ENCODE peak calls at places on chromosome 11, in four cellular contexts. U is mesenchymal stem cell, W is brain microvascular endothelial cell, Q is lung. Z is an unnamed sample.

GRCh38 chr11:126410649-126411048 is 55.2 kb downstream of the ST3GAL4 start:
- DNase-seq in U (no peak), W (no peak), Q (peak; percentile 41), Z (no peak)

GRCh38 chr11:11148104-11148509 is 204.9 kb downstream of the CSNK2A3 start:
- DNase-seq in U (peak; percentile 76), W (peak; percentile 83), Q (peak; percentile 74), Z (peak; percentile 65)

GRCh38 chr11:102111787-102112653 is 1.8 kb downstream of the YAP1 start:
- DNase-seq in U (peak; percentile 91), W (peak; percentile 85), Q (no peak), Z (peak; percentile 93)

GRCh38 chr11:126512251-126512650 is 156.8 kb downstream of the ST3GAL4 start:
- DNase-seq in U (no peak), W (no peak), Q (no peak), Z (no peak)

GRCh38 chr11:44402466-44403075 is 92.6 kb upstream of the ALX4 start:
- DNase-seq in U (no peak), W (no peak), Q (no peak), Z (no peak)

GRCh38 chr11:77072851-77073327 is 6.1 kb downstream of the CAPN5 start:
- DNase-seq in U (no peak), W (no peak), Q (no peak), Z (no peak)

GRCh38 chr11:131609317-131609716 is 238.9 kb downstream of the NTM start:
- DNase-seq in U (peak; percentile 50), W (peak; percentile 90), Q (no peak), Z (peak; percentile 8)

GRCh38 chr11:72704028-72704782 is 30.0 kb upstream of the PDE2A start:
- DNase-seq in U (no peak), W (no peak), Q (no peak), Z (no peak)

GRCh38 chr11:44566952-44567875 is 1.8 kb downstream of the CD82 start:
- DNase-seq in U (peak; percentile 59), W (no peak), Q (no peak), Z (no peak)

GRCh38 chr11:6627762-6628241 is 8.6 kb upstream of the TPP1 start:
- DNase-seq in U (no peak), W (no peak), Q (no peak), Z (no peak)

GRCh38 chr11:66008468-66009101 is 3.2 kb upstream of the CST6 start:
- DNase-seq in U (no peak), W (no peak), Q (no peak), Z (peak; percentile 63)

GRCh38 chr11:126456089-126456488 is 100.6 kb downstream of the ST3GAL4 start:
- DNase-seq in U (no peak), W (no peak), Q (no peak), Z (no peak)

GRCh38 chr11:106128740-106129139 is 51.3 kb downstream of the AASDHPPT start:
- DNase-seq in U (no peak), W (no peak), Q (no peak), Z (no peak)

GRCh38 chr11:63510360-63511130 is 4.7 kb downstream of the LGALS12 start:
- DNase-seq in U (no peak), W (no peak), Q (no peak), Z (no peak)

GRCh38 chr11:104091281-104092071 is 55.0 kb downstream of the DDI1 start:
- DNase-seq in U (no peak), W (no peak), Q (no peak), Z (no peak)

GRCh38 chr11:68962527-68963250 is 18.1 kb downstream of the MRGPRD start:
- DNase-seq in U (no peak), W (no peak), Q (no peak), Z (no peak)

GRCh38 chr11:68959465-68960298 is 21.1 kb downstream of the MRGPRD start:
- DNase-seq in U (no peak), W (no peak), Q (no peak), Z (no peak)

GRCh38 chr11:68961245-68961644 is 19.5 kb downstream of the MRGPRD start:
- DNase-seq in U (no peak), W (no peak), Q (no peak), Z (no peak)

GRCh38 chr11:68958211-68958610 is 22.6 kb downstream of the MRGPRD start:
- DNase-seq in U (no peak), W (no peak), Q (no peak), Z (no peak)

DNA sequence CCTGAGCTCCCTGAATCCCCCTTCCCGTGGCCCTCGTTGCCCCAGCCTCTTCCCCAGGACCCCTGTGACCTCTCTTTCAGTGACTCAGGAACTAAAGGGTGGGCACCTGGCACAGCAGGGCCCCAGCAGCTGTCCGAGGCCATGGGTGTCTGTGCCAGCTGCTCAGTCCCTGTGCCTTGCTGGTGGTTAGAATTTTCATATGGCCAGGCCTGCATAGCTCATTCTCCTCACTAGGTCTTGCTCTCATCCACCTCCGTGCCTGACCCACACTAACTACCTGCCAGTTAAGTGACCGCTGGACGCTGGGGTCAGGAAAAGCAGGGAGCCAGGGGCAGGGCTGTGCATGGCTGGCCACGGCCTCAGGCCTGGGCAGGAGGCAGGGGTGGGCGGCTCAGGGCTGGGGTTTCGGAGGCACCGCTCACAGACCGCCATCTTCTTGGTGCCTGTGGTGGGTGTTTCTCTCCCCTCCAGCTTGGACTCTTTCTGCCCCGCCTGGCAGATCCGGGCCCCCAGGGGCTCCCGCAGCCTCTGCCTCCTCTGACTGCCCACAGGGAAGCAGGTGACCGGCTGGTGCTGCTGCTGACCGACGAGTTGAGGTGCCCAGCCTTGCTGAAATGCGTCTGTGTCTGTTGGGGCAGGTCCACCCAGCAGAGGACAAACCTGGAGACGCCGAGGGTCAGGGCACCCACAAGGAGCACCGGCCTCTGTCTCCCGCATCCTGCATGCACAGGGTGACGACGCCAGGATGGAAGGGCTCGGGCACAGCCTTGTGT is 20.3 kb downstream of the MRGPRD start:
- DNase-seq in U (no peak), W (no peak), Q (no peak), Z (no peak)
- H3K4me3 ChIP-seq in U (no peak overlapping the region), W (no peak overlapping the region), Q (no peak overlapping the region), Z (no peak overlapping the region)

DNA sequence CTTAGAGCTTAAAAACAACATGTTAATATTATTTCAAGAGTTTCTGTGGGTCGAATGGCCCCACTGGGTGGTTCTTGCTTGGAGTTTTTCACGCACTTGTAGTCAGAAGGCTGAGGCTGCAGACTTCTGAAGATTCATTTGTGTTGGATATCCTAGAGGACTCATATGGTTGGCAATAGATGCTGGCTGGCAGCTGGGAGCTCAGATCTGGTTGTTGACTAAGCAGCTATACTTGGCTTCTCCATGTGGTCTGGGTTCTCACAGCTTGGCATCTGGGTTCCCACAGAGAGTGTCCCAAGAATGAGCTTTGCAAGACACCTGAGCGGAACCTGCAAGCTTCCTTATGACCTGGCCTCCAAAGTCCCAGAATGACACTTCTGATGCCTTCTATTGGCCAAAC is 163.9 kb upstream of the ZC3H12C start:
- DNase-seq in U (no peak), W (no peak), Q (no peak), Z (no peak)
- H3K4me3 ChIP-seq in U (no peak overlapping the region), W (no peak overlapping the region), Q (no peak overlapping the region), Z (no peak overlapping the region)

GRCh38 chr11:122666743-122667142 is 11.2 kb downstream of the UBASH3B start:
- DNase-seq in U (peak; percentile 34), W (no peak), Q (no peak), Z (no peak)
- H3K4me3 ChIP-seq in U (no peak overlapping the region), W (no peak overlapping the region), Q (no peak overlapping the region), Z (no peak overlapping the region)

DNA sequence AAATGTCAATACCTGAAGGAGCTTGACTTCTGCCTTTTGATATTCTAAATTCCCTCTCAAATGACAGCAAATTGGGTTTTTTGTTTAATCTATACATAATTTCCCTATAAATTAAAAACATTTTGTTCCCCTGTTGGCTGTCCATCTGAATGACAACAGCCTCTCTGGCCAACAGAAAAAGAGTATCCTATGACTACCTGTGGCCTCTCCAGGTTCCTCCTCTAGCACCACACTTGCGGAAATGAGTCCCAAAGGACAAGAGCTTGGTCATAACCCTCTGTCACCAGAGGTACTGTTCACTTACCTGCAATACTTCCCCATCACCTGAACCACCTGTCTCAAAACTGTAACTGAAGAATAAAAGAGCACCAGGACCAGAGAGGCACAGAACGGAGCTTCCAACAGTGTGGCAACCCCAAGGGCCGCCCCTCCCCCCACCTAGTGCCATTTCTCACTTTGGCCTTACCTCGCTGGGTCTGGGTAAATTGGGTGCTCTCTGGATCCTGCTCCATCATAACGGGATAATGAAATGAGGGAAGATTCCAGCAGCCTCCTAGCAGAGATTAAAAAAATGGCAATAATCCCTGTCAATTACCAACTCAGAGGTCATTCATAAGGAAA is 81.5 kb downstream of the AMBRA1 start:
- DNase-seq in U (no peak), W (no peak), Q (no peak), Z (no peak)
- H3K4me3 ChIP-seq in U (no peak overlapping the region), W (no peak overlapping the region), Q (no peak overlapping the region), Z (no peak overlapping the region)

DNA sequence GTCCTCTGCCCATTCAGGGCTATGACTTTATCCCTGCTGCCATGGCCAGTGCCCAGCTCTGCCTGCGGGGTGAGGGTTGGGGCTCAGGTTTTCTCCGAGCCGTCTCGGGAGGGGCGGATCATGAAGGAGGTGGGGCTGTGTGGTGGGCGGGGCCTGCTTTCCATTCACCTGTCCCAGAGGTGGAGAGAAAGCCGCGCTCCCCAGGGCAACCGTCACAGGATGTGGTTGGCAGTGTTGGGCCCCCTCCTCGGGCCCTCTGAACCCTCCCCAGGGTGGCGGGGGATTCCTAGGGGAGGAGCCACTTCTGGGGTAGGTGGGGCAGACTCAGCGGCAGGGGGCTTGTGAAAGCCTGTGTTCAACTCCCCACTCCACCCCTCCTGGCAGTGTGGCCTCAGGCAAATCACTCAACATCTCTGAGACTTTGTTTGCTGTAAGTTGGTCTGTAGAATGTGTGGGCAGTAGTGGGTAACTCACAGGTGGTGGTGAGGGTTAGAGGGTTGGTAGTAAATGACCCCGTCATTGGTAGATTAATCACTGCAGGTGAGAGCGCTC is 50.3 kb downstream of the CD6 start:
- DNase-seq in U (no peak), W (no peak), Q (no peak), Z (no peak)
- H3K4me3 ChIP-seq in U (peak overlapping the region; percentile 10), W (no peak overlapping the region), Q (no peak overlapping the region), Z (no peak overlapping the region)

GRCh38 chr11:118229274-118229847 is 4.5 kb upstream of the JAML start:
- DNase-seq in U (no peak), W (no peak), Q (no peak), Z (no peak)
- H3K4me3 ChIP-seq in U (no peak overlapping the region), W (no peak overlapping the region), Q (no peak overlapping the region), Z (no peak overlapping the region)

DNA sequence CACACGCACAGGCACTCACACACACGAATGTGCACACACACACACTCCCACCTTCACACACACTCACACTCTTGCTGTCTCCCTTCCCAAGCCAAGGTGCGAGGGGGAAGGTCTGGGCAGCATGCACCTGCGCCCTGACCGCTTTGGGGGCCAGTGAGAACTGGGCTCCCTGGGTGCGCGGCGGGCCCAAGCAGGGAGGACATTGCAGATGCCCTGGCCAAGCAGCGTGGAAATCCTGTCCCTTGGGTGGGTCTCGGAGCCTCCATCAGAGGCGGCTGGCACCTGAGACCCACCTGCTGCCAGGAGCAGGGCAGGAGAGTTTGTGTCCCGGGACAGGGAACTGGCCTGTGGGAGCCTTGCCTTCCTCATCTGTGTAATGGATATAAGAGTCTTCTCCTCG is 3.3 kb downstream of the CD81 start:
- DNase-seq in U (no peak), W (no peak), Q (no peak), Z (no peak)
- H3K4me3 ChIP-seq in U (no peak overlapping the region), W (no peak overlapping the region), Q (no peak overlapping the region), Z (no peak overlapping the region)

DNA sequence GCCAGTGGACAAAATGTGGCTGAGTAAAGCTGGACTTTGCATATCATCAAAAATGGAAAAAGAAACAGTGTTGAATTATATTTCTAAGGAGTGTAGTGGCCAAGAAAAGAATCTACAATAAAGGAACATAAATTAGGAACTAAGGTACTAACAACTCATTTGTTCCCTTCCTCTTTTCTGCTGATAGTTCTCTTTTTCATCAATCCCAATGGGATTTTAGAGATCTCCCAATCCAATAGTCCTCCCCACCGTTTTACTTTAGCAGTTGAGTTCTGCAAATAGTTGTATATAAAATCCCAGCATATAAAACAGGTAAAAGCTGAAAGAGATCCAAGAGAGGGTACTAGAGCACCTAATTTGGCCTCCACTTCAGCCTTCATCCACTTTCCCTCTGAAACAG is 2.0 kb downstream of the PRCP start:
- DNase-seq in U (no peak), W (no peak), Q (no peak), Z (no peak)
- H3K4me3 ChIP-seq in U (no peak overlapping the region), W (no peak overlapping the region), Q (no peak overlapping the region), Z (no peak overlapping the region)